ENCODE peak calls at places on chromosomes 16 and 17, in eight cellular contexts. One of them, this sample, is unnamed.

GRCh38 chr17:61361084-61361483 is 38.6 kb upstream of the TBX2 start:
- DNase-seq in transverse colon: no peak
- DNase-seq in stimulated activated CD4-positive, alpha-beta T cell treated with anti-CD3 and anti-CD28 coated beads, Interleukin-1b, Interleukin-23, amount 100 ng/mL, for 1 hour: no peak
- DNase-seq in NCI-H510A treated with DMSO at 0.1 percent for 48 hours: no peak
- DNase-seq in stomach: no peak
- DNase-seq in C1 segment of cervical spinal cord: no peak
- DNase-seq in Right ventricle myocardium superior: no peak
- DNase-seq in activated T-cell treated with anti-CD3 and anti-CD28 coated beads for 24 hours: no peak
- DNase-seq in this sample: no peak

GRCh38 chr16:23823475-23824407 is 12.0 kb upstream of the PRKCB start:
- DNase-seq in transverse colon: no peak
- DNase-seq in stimulated activated CD4-positive, alpha-beta T cell treated with anti-CD3 and anti-CD28 coated beads, Interleukin-1b, Interleukin-23, amount 100 ng/mL, for 1 hour: no peak
- DNase-seq in NCI-H510A treated with DMSO at 0.1 percent for 48 hours: no peak
- DNase-seq in stomach: no peak
- DNase-seq in C1 segment of cervical spinal cord: no peak
- DNase-seq in Right ventricle myocardium superior: no peak
- DNase-seq in activated T-cell treated with anti-CD3 and anti-CD28 coated beads for 24 hours: no peak
- DNase-seq in this sample: no peak

GRCh38 chr17:41492351-41492750 is 2.6 kb upstream of the KRT36 start:
- DNase-seq in transverse colon: no peak
- DNase-seq in stimulated activated CD4-positive, alpha-beta T cell treated with anti-CD3 and anti-CD28 coated beads, Interleukin-1b, Interleukin-23, amount 100 ng/mL, for 1 hour: no peak
- DNase-seq in NCI-H510A treated with DMSO at 0.1 percent for 48 hours: no peak
- DNase-seq in stomach: no peak
- DNase-seq in C1 segment of cervical spinal cord: no peak
- DNase-seq in Right ventricle myocardium superior: no peak
- DNase-seq in activated T-cell treated with anti-CD3 and anti-CD28 coated beads for 24 hours: no peak
- DNase-seq in this sample: no peak

GRCh38 chr16:56614549-56614991 is 6.2 kb downstream of the MT2A start:
- DNase-seq in transverse colon: no peak
- DNase-seq in stimulated activated CD4-positive, alpha-beta T cell treated with anti-CD3 and anti-CD28 coated beads, Interleukin-1b, Interleukin-23, amount 100 ng/mL, for 1 hour: no peak
- DNase-seq in NCI-H510A treated with DMSO at 0.1 percent for 48 hours: no peak
- DNase-seq in stomach: no peak
- DNase-seq in C1 segment of cervical spinal cord: no peak
- DNase-seq in Right ventricle myocardium superior: no peak
- DNase-seq in activated T-cell treated with anti-CD3 and anti-CD28 coated beads for 24 hours: no peak
- DNase-seq in this sample: no peak

GRCh38 chr17:16419074-16419928 is 3.9 kb downstream of the TRPV2 start:
- DNase-seq in transverse colon: no peak
- DNase-seq in stimulated activated CD4-positive, alpha-beta T cell treated with anti-CD3 and anti-CD28 coated beads, Interleukin-1b, Interleukin-23, amount 100 ng/mL, for 1 hour: no peak
- DNase-seq in NCI-H510A treated with DMSO at 0.1 percent for 48 hours: peak; percentile 92
- DNase-seq in stomach: no peak
- DNase-seq in C1 segment of cervical spinal cord: no peak
- DNase-seq in Right ventricle myocardium superior: no peak
- DNase-seq in activated T-cell treated with anti-CD3 and anti-CD28 coated beads for 24 hours: peak; percentile 68
- DNase-seq in this sample: no peak

GRCh38 chr17:13601776-13602551 is at the start of gene HS3ST3A1:
- DNase-seq in transverse colon: peak; percentile 15
- DNase-seq in stimulated activated CD4-positive, alpha-beta T cell treated with anti-CD3 and anti-CD28 coated beads, Interleukin-1b, Interleukin-23, amount 100 ng/mL, for 1 hour: no peak
- DNase-seq in NCI-H510A treated with DMSO at 0.1 percent for 48 hours: no peak
- DNase-seq in stomach: no peak
- DNase-seq in C1 segment of cervical spinal cord: no peak
- DNase-seq in Right ventricle myocardium superior: peak; percentile 49
- DNase-seq in activated T-cell treated with anti-CD3 and anti-CD28 coated beads for 24 hours: no peak
- DNase-seq in this sample: no peak

GRCh38 chr16:2614761-2615191 is 67.5 kb upstream of the KCTD5 start:
- DNase-seq in transverse colon: no peak
- DNase-seq in stimulated activated CD4-positive, alpha-beta T cell treated with anti-CD3 and anti-CD28 coated beads, Interleukin-1b, Interleukin-23, amount 100 ng/mL, for 1 hour: no peak
- DNase-seq in NCI-H510A treated with DMSO at 0.1 percent for 48 hours: no peak
- DNase-seq in stomach: no peak
- DNase-seq in C1 segment of cervical spinal cord: no peak
- DNase-seq in Right ventricle myocardium superior: no peak
- DNase-seq in activated T-cell treated with anti-CD3 and anti-CD28 coated beads for 24 hours: no peak
- DNase-seq in this sample: no peak

GRCh38 chr16:57483725-57484514 is 2.4 kb downstream of the DOK4 start:
- DNase-seq in transverse colon: no peak
- DNase-seq in stimulated activated CD4-positive, alpha-beta T cell treated with anti-CD3 and anti-CD28 coated beads, Interleukin-1b, Interleukin-23, amount 100 ng/mL, for 1 hour: no peak
- DNase-seq in NCI-H510A treated with DMSO at 0.1 percent for 48 hours: no peak
- DNase-seq in stomach: peak; percentile 73
- DNase-seq in C1 segment of cervical spinal cord: no peak
- DNase-seq in Right ventricle myocardium superior: no peak
- DNase-seq in activated T-cell treated with anti-CD3 and anti-CD28 coated beads for 24 hours: no peak
- DNase-seq in this sample: no peak

GRCh38 chr17:44007346-44008204 is 3.2 kb downstream of the NAGS start:
- DNase-seq in transverse colon: peak; percentile 37
- DNase-seq in stimulated activated CD4-positive, alpha-beta T cell treated with anti-CD3 and anti-CD28 coated beads, Interleukin-1b, Interleukin-23, amount 100 ng/mL, for 1 hour: no peak
- DNase-seq in NCI-H510A treated with DMSO at 0.1 percent for 48 hours: no peak
- DNase-seq in stomach: no peak
- DNase-seq in C1 segment of cervical spinal cord: no peak
- DNase-seq in Right ventricle myocardium superior: peak; percentile 59
- DNase-seq in activated T-cell treated with anti-CD3 and anti-CD28 coated beads for 24 hours: no peak
- DNase-seq in this sample: no peak

GRCh38 chr17:69762766-69763165 is 312.3 kb upstream of the KCNJ16 start:
- DNase-seq in transverse colon: no peak
- DNase-seq in stimulated activated CD4-positive, alpha-beta T cell treated with anti-CD3 and anti-CD28 coated beads, Interleukin-1b, Interleukin-23, amount 100 ng/mL, for 1 hour: no peak
- DNase-seq in NCI-H510A treated with DMSO at 0.1 percent for 48 hours: no peak
- DNase-seq in stomach: no peak
- DNase-seq in C1 segment of cervical spinal cord: no peak
- DNase-seq in Right ventricle myocardium superior: no peak
- DNase-seq in activated T-cell treated with anti-CD3 and anti-CD28 coated beads for 24 hours: no peak
- DNase-seq in this sample: no peak

GRCh38 chr17:44865231-44865660 is 17.6 kb downstream of the HIGD1B start:
- DNase-seq in transverse colon: peak; percentile 69
- DNase-seq in stimulated activated CD4-positive, alpha-beta T cell treated with anti-CD3 and anti-CD28 coated beads, Interleukin-1b, Interleukin-23, amount 100 ng/mL, for 1 hour: peak; percentile 41
- DNase-seq in NCI-H510A treated with DMSO at 0.1 percent for 48 hours: peak; percentile 79
- DNase-seq in stomach: peak; percentile 66
- DNase-seq in C1 segment of cervical spinal cord: no peak
- DNase-seq in Right ventricle myocardium superior: peak; percentile 67
- DNase-seq in activated T-cell treated with anti-CD3 and anti-CD28 coated beads for 24 hours: peak; percentile 60
- DNase-seq in this sample: peak; percentile 71

GRCh38 chr17:27593857-27594255 is 37.1 kb upstream of the LGALS9 start:
- DNase-seq in transverse colon: no peak
- DNase-seq in stimulated activated CD4-positive, alpha-beta T cell treated with anti-CD3 and anti-CD28 coated beads, Interleukin-1b, Interleukin-23, amount 100 ng/mL, for 1 hour: no peak
- DNase-seq in NCI-H510A treated with DMSO at 0.1 percent for 48 hours: no peak
- DNase-seq in stomach: no peak
- DNase-seq in C1 segment of cervical spinal cord: no peak
- DNase-seq in Right ventricle myocardium superior: no peak
- DNase-seq in activated T-cell treated with anti-CD3 and anti-CD28 coated beads for 24 hours: no peak
- DNase-seq in this sample: no peak

GRCh38 chr17:77427471-77427991 is 286.8 kb downstream of the SEC14L1 start:
- DNase-seq in transverse colon: peak; percentile 66
- DNase-seq in stimulated activated CD4-positive, alpha-beta T cell treated with anti-CD3 and anti-CD28 coated beads, Interleukin-1b, Interleukin-23, amount 100 ng/mL, for 1 hour: no peak
- DNase-seq in NCI-H510A treated with DMSO at 0.1 percent for 48 hours: no peak
- DNase-seq in stomach: no peak
- DNase-seq in C1 segment of cervical spinal cord: no peak
- DNase-seq in Right ventricle myocardium superior: peak; percentile 74
- DNase-seq in activated T-cell treated with anti-CD3 and anti-CD28 coated beads for 24 hours: no peak
- DNase-seq in this sample: no peak

GRCh38 chr16:72085002-72085401 is 8.4 kb downstream of the TXNL4B start:
- DNase-seq in transverse colon: no peak
- DNase-seq in stimulated activated CD4-positive, alpha-beta T cell treated with anti-CD3 and anti-CD28 coated beads, Interleukin-1b, Interleukin-23, amount 100 ng/mL, for 1 hour: no peak
- DNase-seq in NCI-H510A treated with DMSO at 0.1 percent for 48 hours: no peak
- DNase-seq in stomach: no peak
- DNase-seq in C1 segment of cervical spinal cord: no peak
- DNase-seq in Right ventricle myocardium superior: peak; percentile 80
- DNase-seq in activated T-cell treated with anti-CD3 and anti-CD28 coated beads for 24 hours: no peak
- DNase-seq in this sample: no peak

This sample was measured in NCI-H146.